ENCODE peak calls at places on chromosomes 3 and 15, in nine cellular contexts. One of them, this sample, is unnamed.

GRCh38 chr3:151426337-151426648 is 34.6 kb downstream of the IGSF10 start:
- DNase-seq in IMR-90: no peak
- DNase-seq in AG04450: no peak
- DNase-seq in PC-3: no peak
- DNase-seq in ovary: no peak
- DNase-seq in heart right ventricle: no peak
- DNase-seq in lung: no peak
- DNase-seq in cardiac muscle cell: no peak
- DNase-seq in AG10803: no peak
- DNase-seq in this sample: no peak

GRCh38 chr3:16174976-16175901 is 759 bp downstream of the GALNT15 start:
- DNase-seq in heart right ventricle: no peak
- DNase-seq in ovary: no peak
- DNase-seq in cardiac muscle cell: no peak
- DNase-seq in lung: no peak
- DNase-seq in AG04450: no peak
- DNase-seq in PC-3: no peak
- DNase-seq in IMR-90: no peak
- DNase-seq in AG10803: no peak
- DNase-seq in this sample: no peak

GRCh38 chr3:153856932-153857331 is 264.3 kb upstream of the ARHGEF26 start:
- DNase-seq in heart right ventricle: no peak
- DNase-seq in ovary: no peak
- DNase-seq in lung: no peak
- DNase-seq in cardiac muscle cell: no peak
- DNase-seq in PC-3: peak; percentile 42
- DNase-seq in AG04450: no peak
- DNase-seq in AG10803: no peak
- DNase-seq in IMR-90: no peak
- DNase-seq in this sample: no peak

GRCh38 chr3:129605593-129606521 is 619 bp downstream of the PLXND1 start:
- DNase-seq in cardiac muscle cell: peak; percentile 67
- DNase-seq in ovary: peak; percentile 69
- DNase-seq in AG04450: no peak
- DNase-seq in lung: no peak
- DNase-seq in heart right ventricle: peak; percentile 66
- DNase-seq in PC-3: peak; percentile 9
- DNase-seq in AG10803: peak; percentile 61
- DNase-seq in IMR-90: peak; percentile 51
- DNase-seq in this sample: no peak

GRCh38 chr15:47717036-47717611 is at the start of gene SEMA6D:
- DNase-seq in AG10803: peak; percentile 70
- DNase-seq in cardiac muscle cell: peak; percentile 95
- DNase-seq in PC-3: peak; percentile 73
- DNase-seq in AG04450: peak; percentile 54
- DNase-seq in lung: peak; percentile 47
- DNase-seq in heart right ventricle: peak; percentile 83
- DNase-seq in ovary: peak; percentile 83
- DNase-seq in IMR-90: peak; percentile 85
- DNase-seq in this sample: peak; percentile 45

GRCh38 chr3:71310595-71311319 is 272.8 kb downstream of the FOXP1 start:
- DNase-seq in PC-3: no peak
- DNase-seq in heart right ventricle: peak; percentile 44
- DNase-seq in IMR-90: peak; percentile 55
- DNase-seq in lung: no peak
- DNase-seq in ovary: peak; percentile 35
- DNase-seq in AG04450: no peak
- DNase-seq in cardiac muscle cell: no peak
- DNase-seq in AG10803: peak; percentile 94
- DNase-seq in this sample: no peak

GRCh38 chr15:77674327-77674726 is 41.6 kb upstream of the LINGO1 start:
- DNase-seq in IMR-90: no peak
- DNase-seq in ovary: no peak
- DNase-seq in cardiac muscle cell: no peak
- DNase-seq in heart right ventricle: no peak
- DNase-seq in AG10803: peak; percentile 16
- DNase-seq in AG04450: no peak
- DNase-seq in lung: no peak
- DNase-seq in PC-3: no peak
- DNase-seq in this sample: no peak

GRCh38 chr3:98893740-98894139 is 7.8 kb downstream of the DCBLD2 start:
- DNase-seq in IMR-90: peak; percentile 28
- DNase-seq in lung: no peak
- DNase-seq in ovary: no peak
- DNase-seq in cardiac muscle cell: no peak
- DNase-seq in AG10803: no peak
- DNase-seq in AG04450: no peak
- DNase-seq in PC-3: no peak
- DNase-seq in heart right ventricle: no peak
- DNase-seq in this sample: peak; percentile 88

DNA sequence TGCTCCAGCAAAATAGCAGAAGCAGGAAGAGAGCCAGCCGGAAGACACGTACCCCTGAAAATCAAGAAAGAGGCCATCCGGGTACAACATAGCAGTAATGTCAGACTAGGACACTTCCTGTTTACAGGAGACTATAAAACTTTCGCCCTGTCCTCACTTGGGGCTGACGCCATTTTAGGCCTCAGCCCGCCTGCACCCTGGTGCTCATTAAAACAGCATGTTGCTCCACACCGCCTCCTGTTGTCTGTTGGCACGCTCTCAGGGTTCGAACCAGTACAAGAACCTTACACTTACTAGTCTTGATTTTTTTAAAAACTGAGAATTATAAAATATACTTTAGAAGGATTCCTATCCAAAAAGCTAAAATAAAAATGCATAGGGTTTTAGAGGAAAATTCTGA is 159.8 kb upstream of the NR2E3 start:
- DNase-seq in PC-3: no peak
- DNase-seq in AG04450: no peak
- DNase-seq in cardiac muscle cell: no peak
- DNase-seq in IMR-90: no peak
- DNase-seq in heart right ventricle: no peak
- DNase-seq in lung: no peak
- DNase-seq in ovary: no peak
- DNase-seq in AG10803: no peak
- DNase-seq in this sample: no peak
- TF ChIP-seq CTCF in PC-3: no peak
- TF ChIP-seq CTCF in AG04450: no peak
- TF ChIP-seq CTCF in cardiac muscle cell: no peak
- TF ChIP-seq CTCF in IMR-90: no peak
- TF ChIP-seq CTCF in heart right ventricle: no peak
- TF ChIP-seq CTCF in lung: no peak
- TF ChIP-seq CTCF in ovary: no peak
- TF ChIP-seq CTCF in AG10803: no peak
- TF ChIP-seq CTCF in this sample: no peak

DNA sequence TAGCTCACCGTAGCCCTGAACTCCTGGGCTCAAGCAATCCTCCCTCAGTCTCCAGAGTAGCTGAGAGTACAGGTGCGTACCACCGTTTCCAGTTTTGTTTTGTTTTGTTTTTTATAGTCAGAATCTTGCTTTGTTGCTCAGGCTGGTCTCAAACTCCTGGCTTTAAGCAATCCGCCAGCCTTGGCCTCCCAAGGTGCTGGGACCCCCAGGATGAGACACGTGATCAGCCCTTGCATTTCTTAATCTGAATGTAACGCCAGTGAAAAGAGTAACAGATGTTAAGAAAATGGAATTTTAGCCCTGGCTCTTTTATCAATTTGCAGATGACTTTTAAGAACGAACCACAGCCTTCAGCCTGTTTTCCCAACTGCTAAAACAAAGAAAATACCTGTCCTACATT is 451.3 kb downstream of the SHQ1 start:
- DNase-seq in ovary: no peak
- DNase-seq in IMR-90: no peak
- DNase-seq in heart right ventricle: no peak
- DNase-seq in cardiac muscle cell: no peak
- DNase-seq in AG04450: no peak
- DNase-seq in PC-3: no peak
- DNase-seq in AG10803: no peak
- DNase-seq in lung: no peak
- DNase-seq in this sample: no peak
- H3K4me3 ChIP-seq in ovary: no peak overlapping the region
- H3K4me3 ChIP-seq in IMR-90: no peak overlapping the region
- H3K4me3 ChIP-seq in heart right ventricle: no peak overlapping the region
- H3K4me3 ChIP-seq in cardiac muscle cell: no peak overlapping the region
- H3K4me3 ChIP-seq in AG04450: no peak overlapping the region
- H3K4me3 ChIP-seq in PC-3: no peak overlapping the region
- H3K4me3 ChIP-seq in AG10803: no peak overlapping the region
- H3K4me3 ChIP-seq in lung: no peak overlapping the region
- H3K4me3 ChIP-seq in this sample: no peak overlapping the region

GRCh38 chr3:33099109-33099645 is 2.2 kb upstream of the GLB1 start:
- DNase-seq in AG04450: no peak
- DNase-seq in IMR-90: no peak
- DNase-seq in PC-3: no peak
- DNase-seq in heart right ventricle: no peak
- DNase-seq in cardiac muscle cell: no peak
- DNase-seq in AG10803: peak; percentile 17
- DNase-seq in ovary: no peak
- DNase-seq in lung: no peak
- DNase-seq in this sample: no peak

GRCh38 chr3:33103034-33103433 is 6.1 kb upstream of the GLB1 start:
- DNase-seq in AG10803: no peak
- DNase-seq in lung: no peak
- DNase-seq in PC-3: no peak
- DNase-seq in AG04450: no peak
- DNase-seq in ovary: no peak
- DNase-seq in IMR-90: no peak
- DNase-seq in cardiac muscle cell: no peak
- DNase-seq in heart right ventricle: no peak
- DNase-seq in this sample: no peak

GRCh38 chr3:33099701-33100100 is 2.8 kb upstream of the GLB1 start:
- DNase-seq in AG04450: no peak
- DNase-seq in lung: no peak
- DNase-seq in IMR-90: no peak
- DNase-seq in ovary: no peak
- DNase-seq in cardiac muscle cell: no peak
- DNase-seq in AG10803: no peak
- DNase-seq in heart right ventricle: no peak
- DNase-seq in PC-3: no peak
- DNase-seq in this sample: no peak

GRCh38 chr3:33103480-33103879 is 6.5 kb upstream of the GLB1 start:
- DNase-seq in cardiac muscle cell: no peak
- DNase-seq in IMR-90: no peak
- DNase-seq in lung: no peak
- DNase-seq in PC-3: no peak
- DNase-seq in AG10803: no peak
- DNase-seq in heart right ventricle: no peak
- DNase-seq in ovary: no peak
- DNase-seq in AG04450: no peak
- DNase-seq in this sample: no peak

GRCh38 chr3:33100229-33100628 is 3.3 kb upstream of the GLB1 start:
- DNase-seq in ovary: no peak
- DNase-seq in heart right ventricle: no peak
- DNase-seq in cardiac muscle cell: no peak
- DNase-seq in AG10803: no peak
- DNase-seq in AG04450: no peak
- DNase-seq in IMR-90: no peak
- DNase-seq in PC-3: no peak
- DNase-seq in lung: no peak
- DNase-seq in this sample: no peak
- TF ChIP-seq CTCF in ovary: no peak
- TF ChIP-seq CTCF in heart right ventricle: no peak
- TF ChIP-seq CTCF in cardiac muscle cell: no peak
- TF ChIP-seq CTCF in AG10803: no peak
- TF ChIP-seq CTCF in AG04450: no peak
- TF ChIP-seq CTCF in IMR-90: no peak
- TF ChIP-seq CTCF in PC-3: no peak
- TF ChIP-seq CTCF in lung: no peak
- TF ChIP-seq CTCF in this sample: no peak

GRCh38 chr3:170323371-170323770 is 34.1 kb upstream of the SKIL start:
- DNase-seq in AG04450: no peak
- DNase-seq in AG10803: no peak
- DNase-seq in heart right ventricle: no peak
- DNase-seq in ovary: no peak
- DNase-seq in cardiac muscle cell: no peak
- DNase-seq in IMR-90: no peak
- DNase-seq in lung: no peak
- DNase-seq in PC-3: no peak
- DNase-seq in this sample: no peak

GRCh38 chr3:170324962-170325361 is 32.6 kb upstream of the SKIL start:
- DNase-seq in heart right ventricle: no peak
- DNase-seq in cardiac muscle cell: no peak
- DNase-seq in lung: no peak
- DNase-seq in IMR-90: no peak
- DNase-seq in AG10803: no peak
- DNase-seq in AG04450: no peak
- DNase-seq in PC-3: no peak
- DNase-seq in ovary: no peak
- DNase-seq in this sample: no peak

GRCh38 chr3:170320471-170321121 is 36.9 kb upstream of the SKIL start:
- DNase-seq in AG04450: no peak
- DNase-seq in PC-3: no peak
- DNase-seq in cardiac muscle cell: no peak
- DNase-seq in lung: no peak
- DNase-seq in IMR-90: peak; percentile 24
- DNase-seq in ovary: no peak
- DNase-seq in heart right ventricle: no peak
- DNase-seq in AG10803: no peak
- DNase-seq in this sample: no peak

GRCh38 chr3:170322501-170323328 is 34.8 kb upstream of the SKIL start:
- DNase-seq in cardiac muscle cell: no peak
- DNase-seq in AG10803: peak; percentile 4
- DNase-seq in IMR-90: no peak
- DNase-seq in PC-3: no peak
- DNase-seq in AG04450: no peak
- DNase-seq in heart right ventricle: no peak
- DNase-seq in lung: no peak
- DNase-seq in ovary: no peak
- DNase-seq in this sample: no peak

GRCh38 chr3:170321326-170322034 is 36.0 kb upstream of the SKIL start:
- DNase-seq in heart right ventricle: no peak
- DNase-seq in IMR-90: no peak
- DNase-seq in lung: no peak
- DNase-seq in AG04450: no peak
- DNase-seq in PC-3: no peak
- DNase-seq in ovary: no peak
- DNase-seq in AG10803: peak; percentile 35
- DNase-seq in cardiac muscle cell: no peak
- DNase-seq in this sample: no peak
- H3K4me3 ChIP-seq in heart right ventricle: no peak overlapping the region
- H3K4me3 ChIP-seq in IMR-90: no peak overlapping the region
- H3K4me3 ChIP-seq in lung: no peak overlapping the region
- H3K4me3 ChIP-seq in AG04450: no peak overlapping the region
- H3K4me3 ChIP-seq in PC-3: no peak overlapping the region
- H3K4me3 ChIP-seq in ovary: no peak overlapping the region
- H3K4me3 ChIP-seq in AG10803: no peak overlapping the region
- H3K4me3 ChIP-seq in cardiac muscle cell: no peak overlapping the region
- H3K4me3 ChIP-seq in this sample: no peak overlapping the region